ENCODE peak calls at places on chromosomes 5 and 9, in six cellular contexts. W is PC-3; D is endothelial cell of umbilical vein; J is left ventricle myocardium inferior; G is effector memory CD4-positive, alpha-beta T cell; M is hepatocyte. K is an unnamed sample.

GRCh38 chr9:124448019-124448418 is 2.2 kb upstream of the ADGRD2 start:
- DNase-seq in W (no peak), D (no peak), M (no peak), G (no peak), J (peak; percentile 70), K (no peak)

GRCh38 chr9:123253204-123253603 is 15.2 kb downstream of the STRBP start:
- DNase-seq in M (no peak), D (no peak), W (no peak), J (no peak), G (no peak), K (no peak)

GRCh38 chr9:37107701-37108100 is 12.7 kb upstream of the ZCCHC7 start:
- DNase-seq in G (no peak), D (no peak), M (no peak), J (no peak), W (no peak), K (peak; percentile 10)

GRCh38 chr5:119322948-119323629 is 32.7 kb upstream of the TNFAIP8 start:
- DNase-seq in D (peak; percentile 29), W (no peak), J (no peak), M (no peak), G (no peak), K (no peak)

GRCh38 chr5:124453221-124454032 is 293.0 kb downstream of the ZNF608 start:
- DNase-seq in G (no peak), W (peak; percentile 65), M (no peak), J (no peak), D (no peak), K (no peak)

GRCh38 chr9:136511670-136512592 is 29.1 kb upstream of the SEC16A start:
- DNase-seq in W (no peak), M (no peak), D (peak; percentile 99), G (no peak), J (peak; percentile 84), K (no peak)

GRCh38 chr5:116629168-116629567 is 54.5 kb upstream of the SEMA6A start:
- DNase-seq in D (no peak), G (no peak), W (no peak), J (no peak), M (no peak), K (no peak)

GRCh38 chr9:131043097-131043496 is 34.1 kb downstream of the LAMC3 start:
- DNase-seq in M (peak; percentile 62), G (no peak), J (no peak), W (no peak), D (no peak), K (no peak)

GRCh38 chr9:121463026-121463827 is 36.4 kb downstream of the GGTA1 start:
- DNase-seq in M (peak; percentile 39), J (peak; percentile 54), G (no peak), W (peak; percentile 29), D (peak; percentile 54), K (no peak)

GRCh38 chr9:129626079-129626943 is at the start of gene NTMT1:
- DNase-seq in D (peak; percentile 84), W (peak; percentile 64), J (peak; percentile 87), G (peak; percentile 91), M (peak; percentile 93), K (peak; percentile 88)

GRCh38 chr9:26975728-26976707 is 19.8 kb downstream of the IFT74 start:
- DNase-seq in W (peak; percentile 47), D (peak; percentile 42), M (peak; percentile 85), G (no peak), J (no peak), K (peak; percentile 13)

GRCh38 chr5:175624362-175624761 is 33.5 kb upstream of the HRH2 start:
- DNase-seq in W (no peak), G (no peak), D (no peak), J (no peak), M (no peak), K (no peak)
- H3K4me1 ChIP-seq in W (no peaks in the 10 kb centered on the region), G (no peaks in the 10 kb centered on the region), D (no peaks in the 10 kb centered on the region), J (peaks cover 6% of the 10 kb centered on the region), M (no peaks in the 10 kb centered on the region), K (no peaks in the 10 kb centered on the region)

DNA sequence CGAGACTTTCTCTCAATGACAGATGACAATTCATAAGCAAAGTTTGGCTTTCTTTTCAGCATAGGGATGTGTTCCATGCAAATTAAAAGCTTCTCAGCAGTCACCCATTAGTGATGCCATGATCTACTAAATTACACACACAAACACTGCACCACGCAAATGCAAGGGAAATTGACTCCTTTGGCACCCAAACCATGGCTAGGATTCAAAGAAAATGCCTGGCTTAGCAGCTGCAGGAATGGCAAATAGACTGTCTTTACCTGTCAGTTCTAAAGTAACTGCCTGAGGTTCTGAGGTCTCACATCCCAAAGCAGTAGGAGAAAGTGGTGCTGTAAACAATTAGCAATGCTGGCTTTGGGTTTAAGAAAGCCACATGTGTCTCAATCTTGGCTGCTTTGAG is 108.6 kb upstream of the ATP10B start:
- DNase-seq in M (no peak), J (no peak), G (no peak), W (no peak), D (no peak), K (no peak)
- H3K27ac ChIP-seq in M (peak overlapping the region; percentile 78), J (no peak overlapping the region), G (no peak overlapping the region), W (no peak overlapping the region), D (no peak overlapping the region), K (no peak overlapping the region)

GRCh38 chr9:134395727-134396257 is 69.5 kb downstream of the RXRA start:
- DNase-seq in D (no peak), W (no peak), M (no peak), J (no peak), G (no peak), K (no peak)
- H3K4me1 ChIP-seq in D (peaks cover 58% of the 10 kb centered on the region), W (no peaks in the 10 kb centered on the region), M (no peaks in the 10 kb centered on the region), J (peaks cover 94% of the 10 kb centered on the region), G (peaks cover 64% of the 10 kb centered on the region), K (peaks cover 53% of the 10 kb centered on the region)

GRCh38 chr9:83474631-83475030 is 63.6 kb downstream of the FRMD3 start:
- DNase-seq in J (no peak), D (no peak), M (no peak), G (no peak), W (no peak), K (no peak)

GRCh38 chr9:83472764-83473163 is 65.4 kb downstream of the FRMD3 start:
- DNase-seq in M (no peak), J (no peak), D (no peak), W (no peak), G (no peak), K (no peak)

GRCh38 chr9:83475741-83476140 is 62.5 kb downstream of the FRMD3 start:
- DNase-seq in W (peak; percentile 67), J (no peak), D (no peak), M (no peak), G (no peak), K (no peak)

GRCh38 chr9:83472221-83472665 is 66.0 kb downstream of the FRMD3 start:
- DNase-seq in G (no peak), M (peak; percentile 72), W (peak; percentile 91), J (peak; percentile 23), D (no peak), K (no peak)

DNA sequence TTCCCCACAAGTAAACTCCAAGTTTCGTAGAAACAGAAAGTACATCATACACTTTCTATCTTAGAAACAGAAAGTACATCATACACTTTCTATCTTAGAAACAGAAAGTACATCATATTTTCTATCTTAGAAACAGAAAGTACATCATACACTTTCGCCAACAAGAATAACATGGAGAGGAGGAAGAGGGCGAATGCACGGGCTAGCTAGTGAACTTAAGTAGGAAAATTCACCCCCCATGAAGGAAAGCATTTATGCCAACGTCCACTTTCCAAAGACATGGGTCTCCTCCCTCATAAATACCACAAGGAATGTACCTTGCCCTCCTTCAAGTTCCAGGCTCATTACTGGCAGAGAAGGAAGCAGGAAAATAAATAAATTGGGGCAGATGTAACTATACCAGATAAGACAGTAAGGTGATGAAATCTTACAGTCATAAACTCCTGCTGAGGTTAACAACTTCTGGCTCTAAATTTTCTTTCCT is 64.7 kb downstream of the FRMD3 start:
- DNase-seq in W (peak; percentile 51), J (no peak), M (peak; percentile 33), D (no peak), G (no peak), K (no peak)
- H3K27ac ChIP-seq in W (peak overlapping the region; percentile 94), J (peak overlapping the region; percentile 85), M (peak overlapping the region; percentile 90), D (no peak overlapping the region), G (no peak overlapping the region), K (peak overlapping the region; percentile 42)

K was measured in naive thymus-derived CD4-positive, alpha-beta T cell.